ENCODE peak calls at places on chromosomes 6 and 20, in four cellular contexts. One of them, this sample, is unnamed.

GRCh38 chr20:16518068-16518783 is 55.0 kb downstream of the KIF16B start:
- DNase-seq in SK-N-SH: peak; percentile 60
- DNase-seq in H1: no peak
- DNase-seq in K562: peak; percentile 18
- DNase-seq in this sample: no peak

GRCh38 chr20:50027611-50028105 is 44.9 kb downstream of the SNAI1 start:
- DNase-seq in K562: peak; percentile 48
- DNase-seq in SK-N-SH: peak; percentile 92
- DNase-seq in H1: no peak
- DNase-seq in this sample: no peak

GRCh38 chr6:30508890-30509736 is 19.8 kb downstream of the HLA-E start:
- DNase-seq in K562: no peak
- DNase-seq in SK-N-SH: no peak
- DNase-seq in H1: no peak
- DNase-seq in this sample: peak; percentile 79

GRCh38 chr6:1244941-1245340 is 67.0 kb upstream of the FOXQ1 start:
- DNase-seq in SK-N-SH: no peak
- DNase-seq in K562: no peak
- DNase-seq in H1: no peak
- DNase-seq in this sample: no peak

GRCh38 chr6:116376149-116376548 is 5.4 kb downstream of the DSE start:
- DNase-seq in SK-N-SH: no peak
- DNase-seq in K562: no peak
- DNase-seq in H1: no peak
- DNase-seq in this sample: no peak

GRCh38 chr6:10559492-10560150 is 38.5 kb downstream of the GCNT2 start:
- DNase-seq in H1: no peak
- DNase-seq in K562: no peak
- DNase-seq in SK-N-SH: no peak
- DNase-seq in this sample: no peak

GRCh38 chr6:89050155-89050554 is 30.4 kb upstream of the PNRC1 start:
- DNase-seq in K562: no peak
- DNase-seq in H1: no peak
- DNase-seq in SK-N-SH: no peak
- DNase-seq in this sample: no peak

GRCh38 chr6:64280569-64280968 is 645.0 kb downstream of the PHF3 start:
- DNase-seq in SK-N-SH: peak; percentile 6
- DNase-seq in K562: no peak
- DNase-seq in H1: no peak
- DNase-seq in this sample: no peak

GRCh38 chr6:40074292-40075050 is 140.2 kb upstream of the MOCS1 start:
- DNase-seq in SK-N-SH: no peak
- DNase-seq in K562: no peak
- DNase-seq in H1: no peak
- DNase-seq in this sample: no peak

GRCh38 chr6:112269165-112269564 is 14.8 kb upstream of the LAMA4 start:
- DNase-seq in SK-N-SH: no peak
- DNase-seq in H1: no peak
- DNase-seq in K562: no peak
- DNase-seq in this sample: no peak

GRCh38 chr20:44355503-44356352 is at the start of gene HNF4A:
- DNase-seq in SK-N-SH: no peak
- DNase-seq in H1: no peak
- DNase-seq in K562: no peak
- DNase-seq in this sample: no peak

GRCh38 chr20:38131588-38132121 is 33.4 kb downstream of the TGM2 start:
- DNase-seq in H1: no peak
- DNase-seq in K562: no peak
- DNase-seq in SK-N-SH: peak; percentile 74
- DNase-seq in this sample: no peak

GRCh38 chr6:81751388-81752083 is 945 bp downstream of the TENT5A start:
- DNase-seq in H1: no peak
- DNase-seq in K562: no peak
- DNase-seq in SK-N-SH: no peak
- DNase-seq in this sample: no peak

GRCh38 chr20:22686097-22686496 is 101.7 kb upstream of the FOXA2 start:
- DNase-seq in H1: peak; percentile 33
- DNase-seq in K562: peak; percentile 49
- DNase-seq in SK-N-SH: peak; percentile 60
- DNase-seq in this sample: no peak

GRCh38 chr6:104884867-104885517 is 25.3 kb upstream of the HACE1 start:
- DNase-seq in H1: no peak
- DNase-seq in K562: no peak
- DNase-seq in SK-N-SH: no peak
- DNase-seq in this sample: no peak

GRCh38 chr6:43907789-43908472 is 137.9 kb downstream of the VEGFA start:
- DNase-seq in SK-N-SH: peak; percentile 56
- DNase-seq in K562: no peak
- DNase-seq in H1: no peak
- DNase-seq in this sample: no peak

GRCh38 chr6:95576621-95577316 is 566 bp upstream of the MANEA start:
- DNase-seq in SK-N-SH: no peak
- DNase-seq in H1: no peak
- DNase-seq in K562: no peak
- DNase-seq in this sample: no peak

GRCh38 chr6:159056003-159056402 is 11.2 kb upstream of the TAGAP start:
- DNase-seq in H1: no peak
- DNase-seq in SK-N-SH: no peak
- DNase-seq in K562: no peak
- DNase-seq in this sample: no peak

GRCh38 chr6:111734068-111734825 is 128.6 kb upstream of the TRAF3IP2 start:
- DNase-seq in H1: no peak
- DNase-seq in SK-N-SH: no peak
- DNase-seq in K562: no peak
- DNase-seq in this sample: no peak

GRCh38 chr6:149170564-149171452 is 146.7 kb upstream of the TAB2 start:
- DNase-seq in K562: no peak
- DNase-seq in SK-N-SH: peak; percentile 47
- DNase-seq in H1: no peak
- DNase-seq in this sample: no peak

GRCh38 chr6:24004062-24004461 is 122.0 kb upstream of the NRSN1 start:
- DNase-seq in SK-N-SH: no peak
- DNase-seq in H1: no peak
- DNase-seq in K562: no peak
- DNase-seq in this sample: no peak

GRCh38 chr6:166855416-166855815 is 100.9 kb downstream of the RNASET2 start:
- DNase-seq in K562: no peak
- DNase-seq in H1: no peak
- DNase-seq in SK-N-SH: no peak
- DNase-seq in this sample: no peak

GRCh38 chr6:109239192-109239917 is 142.9 kb downstream of the CD164 start:
- DNase-seq in H1: no peak
- DNase-seq in K562: no peak
- DNase-seq in SK-N-SH: no peak
- DNase-seq in this sample: no peak

GRCh38 chr6:20098267-20098876 is 113.9 kb downstream of the MBOAT1 start:
- DNase-seq in H1: no peak
- DNase-seq in K562: no peak
- DNase-seq in SK-N-SH: no peak
- DNase-seq in this sample: no peak

GRCh38 chr6:7146079-7146828 is 38.5 kb downstream of the RREB1 start:
- DNase-seq in H1: no peak
- DNase-seq in K562: no peak
- DNase-seq in SK-N-SH: no peak
- DNase-seq in this sample: no peak

GRCh38 chr20:37282558-37282957 is 6.9 kb upstream of the MANBAL start:
- DNase-seq in K562: no peak
- DNase-seq in H1: no peak
- DNase-seq in SK-N-SH: no peak
- DNase-seq in this sample: no peak

GRCh38 chr20:35226126-35226774 is at the start of gene MMP24:
- DNase-seq in H1: no peak
- DNase-seq in SK-N-SH: peak; percentile 84
- DNase-seq in K562: peak; percentile 53
- DNase-seq in this sample: no peak

GRCh38 chr6:107105511-107106116 is 9.7 kb downstream of the BEND3 start:
- DNase-seq in H1: no peak
- DNase-seq in K562: no peak
- DNase-seq in SK-N-SH: no peak
- DNase-seq in this sample: no peak

GRCh38 chr20:38985603-38986170 is 23.5 kb downstream of the DHX35 start:
- DNase-seq in K562: no peak
- DNase-seq in H1: no peak
- DNase-seq in SK-N-SH: no peak
- DNase-seq in this sample: peak; percentile 20

GRCh38 chr20:34536798-34537394 is 20.7 kb downstream of the DYNLRB1 start:
- DNase-seq in K562: no peak
- DNase-seq in SK-N-SH: peak; percentile 46
- DNase-seq in H1: no peak
- DNase-seq in this sample: no peak

GRCh38 chr6:153790048-153790447 is 249.0 kb upstream of the OPRM1 start:
- DNase-seq in SK-N-SH: peak; percentile 20
- DNase-seq in K562: no peak
- DNase-seq in H1: no peak
- DNase-seq in this sample: no peak

GRCh38 chr20:48283470-48284110 is 498.3 kb upstream of the SULF2 start:
- DNase-seq in SK-N-SH: no peak
- DNase-seq in K562: no peak
- DNase-seq in H1: no peak
- DNase-seq in this sample: no peak

GRCh38 chr20:59997886-59998285 is 39.7 kb downstream of the CDH26 start:
- DNase-seq in SK-N-SH: no peak
- DNase-seq in K562: no peak
- DNase-seq in H1: no peak
- DNase-seq in this sample: no peak

GRCh38 chr20:59996112-59996511 is 37.9 kb downstream of the CDH26 start:
- DNase-seq in K562: no peak
- DNase-seq in H1: no peak
- DNase-seq in SK-N-SH: no peak
- DNase-seq in this sample: no peak

GRCh38 chr20:59994697-59995122 is 36.5 kb downstream of the CDH26 start:
- DNase-seq in SK-N-SH: no peak
- DNase-seq in H1: peak; percentile 65
- DNase-seq in K562: peak; percentile 39
- DNase-seq in this sample: no peak

GRCh38 chr20:59992531-59992930 is 34.3 kb downstream of the CDH26 start:
- DNase-seq in K562: no peak
- DNase-seq in SK-N-SH: no peak
- DNase-seq in H1: no peak
- DNase-seq in this sample: no peak

DNA sequence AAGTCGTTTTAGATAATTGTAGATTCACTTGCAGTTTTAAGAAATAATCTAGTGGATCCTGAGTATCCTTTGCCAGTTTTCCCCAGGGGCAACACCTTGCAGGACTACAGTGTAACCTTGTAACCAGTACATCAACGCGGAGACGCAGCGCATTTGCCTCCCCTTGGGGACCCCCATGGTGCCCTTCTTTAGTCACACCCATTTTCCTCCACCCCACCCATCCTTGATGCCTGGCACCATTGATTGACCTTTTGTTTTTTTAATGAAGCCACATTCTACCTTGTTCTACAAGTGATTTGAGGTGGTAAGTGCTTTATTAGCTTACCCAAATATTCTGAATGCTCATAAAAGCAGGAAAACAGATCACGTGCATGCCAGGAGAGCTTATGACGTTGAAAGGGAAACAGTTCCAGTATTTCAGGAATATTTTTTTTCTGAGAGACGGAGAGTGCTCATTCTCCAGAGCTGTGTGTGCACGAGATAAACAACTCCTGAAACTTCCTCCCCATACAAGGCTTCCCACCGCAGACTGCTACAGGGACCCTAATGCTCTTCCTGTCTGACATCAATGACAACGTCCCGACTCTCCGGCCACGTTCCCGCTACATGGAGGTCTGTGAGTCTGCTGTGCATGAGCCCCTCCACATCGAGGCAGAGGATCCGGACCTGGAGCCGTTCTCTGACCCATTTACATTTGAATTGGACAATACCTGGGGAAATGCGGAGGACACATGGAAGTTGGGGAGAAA is 35.7 kb downstream of the CDH26 start:
- DNase-seq in SK-N-SH: no peak
- DNase-seq in H1: no peak
- DNase-seq in K562: no peak
- DNase-seq in this sample: no peak
- TF ChIP-seq NRF1 in SK-N-SH: no peak
- TF ChIP-seq NRF1 in H1: no peak
- TF ChIP-seq NRF1 in K562: no peak
- TF ChIP-seq NRF1 in this sample: no peak

DNA sequence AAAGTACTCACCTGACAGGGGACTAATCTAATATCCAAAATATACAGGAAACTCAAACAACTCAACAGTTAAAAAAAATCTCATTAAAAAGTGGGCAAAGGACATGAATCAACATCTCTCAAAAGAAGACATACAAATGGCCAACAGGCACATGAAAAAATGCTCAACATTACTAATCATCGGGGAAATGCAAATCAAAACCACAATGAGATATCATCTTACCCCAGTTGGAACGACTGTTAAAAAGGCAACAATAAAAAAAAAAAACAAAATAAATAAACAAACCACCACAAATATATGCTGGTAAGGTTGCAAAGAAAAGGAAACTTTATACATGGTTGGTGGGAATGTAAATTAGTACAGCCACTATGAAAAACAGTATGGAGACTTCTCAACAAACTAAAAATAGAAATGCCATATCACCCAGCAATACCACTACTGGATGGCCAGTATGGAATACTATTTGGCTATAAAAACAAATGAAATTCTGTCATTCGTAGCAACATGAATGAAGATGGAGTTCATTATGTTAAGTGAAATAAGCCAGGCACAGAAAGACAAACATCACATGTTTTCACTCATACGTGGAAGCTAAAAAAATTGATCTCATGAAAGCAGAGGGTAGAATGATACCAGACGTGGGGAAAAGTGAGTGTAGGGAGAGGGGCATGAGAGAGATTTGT is 6.6 kb downstream of the SIRPB2 start:
- DNase-seq in SK-N-SH: no peak
- DNase-seq in K562: no peak
- DNase-seq in H1: no peak
- DNase-seq in this sample: no peak
- TF ChIP-seq NRF1 in SK-N-SH: no peak
- TF ChIP-seq NRF1 in K562: no peak
- TF ChIP-seq NRF1 in H1: no peak
- TF ChIP-seq NRF1 in this sample: no peak

GRCh38 chr6:3740551-3741476 is 10.7 kb downstream of the PXDC1 start:
- DNase-seq in K562: no peak
- DNase-seq in H1: no peak
- DNase-seq in SK-N-SH: no peak
- DNase-seq in this sample: no peak
- TF ChIP-seq NRF1 in K562: no peak
- TF ChIP-seq NRF1 in H1: no peak
- TF ChIP-seq NRF1 in SK-N-SH: no peak
- TF ChIP-seq NRF1 in this sample: no peak

GRCh38 chr6:52152692-52153091 is 33.5 kb upstream of the IL17A start:
- DNase-seq in K562: no peak
- DNase-seq in H1: no peak
- DNase-seq in SK-N-SH: peak; percentile 12
- DNase-seq in this sample: no peak
- TF ChIP-seq NRF1 in K562: no peak
- TF ChIP-seq NRF1 in H1: no peak
- TF ChIP-seq NRF1 in SK-N-SH: no peak
- TF ChIP-seq NRF1 in this sample: no peak

GRCh38 chr6:99613705-99614429 is 7.2 kb downstream of the PRDM13 start:
- DNase-seq in K562: no peak
- DNase-seq in H1: no peak
- DNase-seq in SK-N-SH: peak; percentile 60
- DNase-seq in this sample: no peak
- TF ChIP-seq NRF1 in K562: no peak
- TF ChIP-seq NRF1 in H1: no peak
- TF ChIP-seq NRF1 in SK-N-SH: no peak
- TF ChIP-seq NRF1 in this sample: no peak

This sample was measured in GM12878.